ENCODE peak calls at places on chromosome X, in five cellular contexts. E, R, L, S and M are unnamed samples.

GRCh38 chrX:20530319-20530979 is 263.7 kb upstream of the RPS6KA3 start:
- DNase-seq in R (peak), S (peak), E (no peak), L (no peak), M (peak)

GRCh38 chrX:154797006-154797405 is 8.3 kb downstream of the MPP1 start:
- DNase-seq in S (no peak), E (no peak), L (no peak), R (no peak), M (no peak)

GRCh38 chrX:51257490-51257889 is 75.1 kb upstream of the NUDT10 start:
- DNase-seq in S (no peak), L (no peak), E (no peak), R (no peak), M (no peak)

GRCh38 chrX:50799531-50799961 is 14.4 kb downstream of the SHROOM4 start:
- DNase-seq in R (no peak), L (no peak), S (no peak), E (peak), M (no peak)

GRCh38 chrX:109934935-109935334 is 68.0 kb upstream of the TMEM164 start:
- DNase-seq in E (no peak), S (no peak), L (no peak), R (no peak), M (no peak)

GRCh38 chrX:75603833-75604232 is 81.0 kb upstream of the ZDHHC15 start:
- DNase-seq in S (no peak), E (no peak), R (peak), L (no peak), M (no peak)

GRCh38 chrX:48892896-48893295 is 4.7 kb downstream of the TIMM17B start:
- DNase-seq in S (no peak), E (no peak), R (no peak), L (no peak), M (no peak)

GRCh38 chrX:29902004-29902403 is 313.4 kb upstream of the MAGEB2 start:
- DNase-seq in L (no peak), E (no peak), R (no peak), S (no peak), M (no peak)

GRCh38 chrX:102696303-102696702 is 15.9 kb upstream of the GPRASP2 start:
- DNase-seq in L (no peak), S (no peak), R (no peak), E (no peak), M (no peak)

GRCh38 chrX:11341274-11342256 is 48.4 kb downstream of the AMELX start:
- DNase-seq in S (no peak), L (no peak), R (peak), E (no peak), M (no peak)

GRCh38 chrX:67050760-67051159 is 411.9 kb upstream of the EDA2R start:
- DNase-seq in S (no peak), R (no peak), L (no peak), E (no peak), M (no peak)

GRCh38 chrX:53481093-53481492 is 46.9 kb upstream of the HSD17B10 start:
- DNase-seq in R (no peak), S (no peak), E (peak), L (no peak), M (no peak)